ENCODE peak calls at places on chromosomes 4 and X, in five cellular contexts. One of them, this sample, is unnamed.

GRCh38 chr4:141686929-141687328 is 50.5 kb downstream of the IL15 start:
- DNase-seq in tibial nerve: peak; percentile 43
- DNase-seq in Peyer's patch: no peak
- DNase-seq in cardiac muscle cell: no peak
- DNase-seq in CD8-positive, alpha-beta memory T cell: no peak
- DNase-seq in this sample: no peak

GRCh38 chr4:11428701-11429571 is at the start of gene HS3ST1:
- DNase-seq in tibial nerve: peak; percentile 71
- DNase-seq in Peyer's patch: peak; percentile 66
- DNase-seq in cardiac muscle cell: peak; percentile 78
- DNase-seq in CD8-positive, alpha-beta memory T cell: no peak
- DNase-seq in this sample: peak; percentile 78

GRCh38 chr4:95294291-95294690 is 254.5 kb downstream of the UNC5C start:
- DNase-seq in tibial nerve: no peak
- DNase-seq in Peyer's patch: no peak
- DNase-seq in cardiac muscle cell: no peak
- DNase-seq in CD8-positive, alpha-beta memory T cell: no peak
- DNase-seq in this sample: no peak

GRCh38 chr4:84309191-84309590 is 189.9 kb downstream of the NKX6-1 start:
- DNase-seq in tibial nerve: no peak
- DNase-seq in Peyer's patch: no peak
- DNase-seq in cardiac muscle cell: no peak
- DNase-seq in CD8-positive, alpha-beta memory T cell: no peak
- DNase-seq in this sample: no peak

GRCh38 chrX:40078489-40079288 is 19.1 kb downstream of the BCOR start:
- DNase-seq in tibial nerve: no peak
- DNase-seq in Peyer's patch: no peak
- DNase-seq in cardiac muscle cell: no peak
- DNase-seq in CD8-positive, alpha-beta memory T cell: no peak
- DNase-seq in this sample: peak; percentile 31

GRCh38 chr4:110503588-110504435 is 27.9 kb downstream of the ENPEP start:
- DNase-seq in tibial nerve: no peak
- DNase-seq in Peyer's patch: no peak
- DNase-seq in cardiac muscle cell: no peak
- DNase-seq in CD8-positive, alpha-beta memory T cell: no peak
- DNase-seq in this sample: no peak

GRCh38 chrX:54178100-54178940 is 4.7 kb downstream of the FAM120C start:
- DNase-seq in tibial nerve: no peak
- DNase-seq in Peyer's patch: no peak
- DNase-seq in cardiac muscle cell: no peak
- DNase-seq in CD8-positive, alpha-beta memory T cell: no peak
- DNase-seq in this sample: no peak

GRCh38 chr4:145487626-145488025 is 6.0 kb downstream of the SMAD1 start:
- DNase-seq in tibial nerve: no peak
- DNase-seq in Peyer's patch: no peak
- DNase-seq in cardiac muscle cell: no peak
- DNase-seq in CD8-positive, alpha-beta memory T cell: no peak
- DNase-seq in this sample: no peak

GRCh38 chrX:14697453-14697852 is 168.1 kb downstream of the GLRA2 start:
- DNase-seq in tibial nerve: peak; percentile 5
- DNase-seq in Peyer's patch: peak; percentile 17
- DNase-seq in cardiac muscle cell: peak; percentile 2
- DNase-seq in CD8-positive, alpha-beta memory T cell: no peak
- DNase-seq in this sample: peak; percentile 24

GRCh38 chr4:19278665-19279064 is 973.0 kb upstream of the SLIT2 start:
- DNase-seq in tibial nerve: no peak
- DNase-seq in Peyer's patch: no peak
- DNase-seq in cardiac muscle cell: no peak
- DNase-seq in CD8-positive, alpha-beta memory T cell: no peak
- DNase-seq in this sample: no peak

GRCh38 chrX:1589356-1590130 is 1.9 kb upstream of the AKAP17A start:
- DNase-seq in tibial nerve: no peak
- DNase-seq in Peyer's patch: no peak
- DNase-seq in cardiac muscle cell: no peak
- DNase-seq in CD8-positive, alpha-beta memory T cell: no peak
- DNase-seq in this sample: peak; percentile 33

GRCh38 chr4:87120411-87121162 is 99.8 kb downstream of the KLHL8 start:
- DNase-seq in tibial nerve: peak; percentile 34
- DNase-seq in Peyer's patch: no peak
- DNase-seq in cardiac muscle cell: peak; percentile 45
- DNase-seq in CD8-positive, alpha-beta memory T cell: no peak
- DNase-seq in this sample: peak; percentile 80

GRCh38 chr4:164081801-164082200 is 587.3 kb downstream of the TMA16 start:
- DNase-seq in tibial nerve: no peak
- DNase-seq in Peyer's patch: no peak
- DNase-seq in cardiac muscle cell: no peak
- DNase-seq in CD8-positive, alpha-beta memory T cell: no peak
- DNase-seq in this sample: no peak

GRCh38 chrX:107714196-107714811 is 61.3 kb downstream of the TSC22D3 start:
- DNase-seq in tibial nerve: no peak
- DNase-seq in Peyer's patch: no peak
- DNase-seq in cardiac muscle cell: no peak
- DNase-seq in CD8-positive, alpha-beta memory T cell: peak; percentile 52
- DNase-seq in this sample: no peak

GRCh38 chrX:107710617-107711391 is 64.8 kb downstream of the TSC22D3 start:
- DNase-seq in tibial nerve: peak; percentile 76
- DNase-seq in Peyer's patch: peak; percentile 59
- DNase-seq in cardiac muscle cell: no peak
- DNase-seq in CD8-positive, alpha-beta memory T cell: peak; percentile 80
- DNase-seq in this sample: no peak

GRCh38 chrX:107711521-107712041 is 64.0 kb downstream of the TSC22D3 start:
- DNase-seq in tibial nerve: no peak
- DNase-seq in Peyer's patch: no peak
- DNase-seq in cardiac muscle cell: no peak
- DNase-seq in CD8-positive, alpha-beta memory T cell: no peak
- DNase-seq in this sample: no peak

GRCh38 chrX:107713205-107714195 is 62.1 kb downstream of the TSC22D3 start:
- DNase-seq in tibial nerve: no peak
- DNase-seq in Peyer's patch: no peak
- DNase-seq in cardiac muscle cell: no peak
- DNase-seq in CD8-positive, alpha-beta memory T cell: peak; percentile 49
- DNase-seq in this sample: peak; percentile 17

GRCh38 chrX:107712231-107713204 is 63.1 kb downstream of the TSC22D3 start:
- DNase-seq in tibial nerve: peak; percentile 76
- DNase-seq in Peyer's patch: peak; percentile 46
- DNase-seq in cardiac muscle cell: no peak
- DNase-seq in CD8-positive, alpha-beta memory T cell: peak; percentile 53
- DNase-seq in this sample: no peak
- H3K27ac ChIP-seq in tibial nerve: peak overlapping the region; percentile 99
- H3K27ac ChIP-seq in Peyer's patch: peak overlapping the region; percentile 98
- H3K27ac ChIP-seq in cardiac muscle cell: no peak overlapping the region
- H3K27ac ChIP-seq in CD8-positive, alpha-beta memory T cell: peak overlapping the region; percentile 99
- H3K27ac ChIP-seq in this sample: no peak overlapping the region

DNA sequence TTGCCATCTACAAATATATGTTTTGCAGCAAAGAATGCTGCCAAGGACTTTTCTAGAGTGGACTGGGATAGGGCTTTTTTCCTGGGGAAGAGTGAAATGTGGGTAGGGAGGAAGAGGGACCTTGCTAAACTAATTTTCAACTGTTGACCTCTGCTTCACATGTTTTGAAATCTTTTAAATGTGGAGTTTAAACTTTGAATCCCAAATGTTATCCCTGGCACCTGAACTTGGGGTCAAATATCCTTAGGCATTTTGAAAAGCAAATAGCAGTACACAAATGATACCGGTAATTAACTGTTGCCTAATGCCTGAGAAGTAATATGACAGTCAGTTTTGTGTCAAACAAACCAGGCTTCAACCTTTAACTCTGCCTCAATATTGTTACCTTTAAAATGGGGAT is 7.3 kb upstream of the AR start:
- DNase-seq in tibial nerve: no peak
- DNase-seq in Peyer's patch: no peak
- DNase-seq in cardiac muscle cell: no peak
- DNase-seq in CD8-positive, alpha-beta memory T cell: no peak
- DNase-seq in this sample: no peak
- H3K27ac ChIP-seq in tibial nerve: no peak overlapping the region
- H3K27ac ChIP-seq in Peyer's patch: no peak overlapping the region
- H3K27ac ChIP-seq in cardiac muscle cell: no peak overlapping the region
- H3K27ac ChIP-seq in CD8-positive, alpha-beta memory T cell: no peak overlapping the region
- H3K27ac ChIP-seq in this sample: peak overlapping the region; percentile 55

GRCh38 chr4:165794834-165795233 is 78.2 kb upstream of the TLL1 start:
- DNase-seq in tibial nerve: no peak
- DNase-seq in Peyer's patch: no peak
- DNase-seq in cardiac muscle cell: no peak
- DNase-seq in CD8-positive, alpha-beta memory T cell: no peak
- DNase-seq in this sample: no peak
- H3K27ac ChIP-seq in tibial nerve: no peak overlapping the region
- H3K27ac ChIP-seq in Peyer's patch: no peak overlapping the region
- H3K27ac ChIP-seq in cardiac muscle cell: no peak overlapping the region
- H3K27ac ChIP-seq in CD8-positive, alpha-beta memory T cell: no peak overlapping the region
- H3K27ac ChIP-seq in this sample: no peak overlapping the region

DNA sequence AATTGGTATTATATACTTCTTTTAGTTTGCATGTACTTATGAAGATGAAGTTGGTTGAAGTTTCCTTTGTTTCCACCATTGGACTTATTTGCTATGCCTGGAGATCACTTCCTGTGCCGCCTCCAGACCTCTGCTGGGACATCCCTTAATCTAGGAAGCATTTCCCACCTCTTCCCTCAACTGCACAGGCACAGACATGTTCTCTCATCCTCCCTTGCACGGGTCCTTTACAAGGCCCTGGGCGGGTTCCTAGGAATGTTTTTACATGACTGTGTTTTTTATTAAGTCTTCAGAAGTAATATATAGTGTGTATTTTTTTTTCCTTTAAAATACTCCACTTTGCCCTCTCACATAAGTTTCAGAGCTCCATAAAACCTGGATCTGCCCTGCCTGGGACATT is 51.0 kb downstream of the TMEM131L start:
- DNase-seq in tibial nerve: no peak
- DNase-seq in Peyer's patch: no peak
- DNase-seq in cardiac muscle cell: no peak
- DNase-seq in CD8-positive, alpha-beta memory T cell: no peak
- DNase-seq in this sample: no peak
- H3K27ac ChIP-seq in tibial nerve: no peak overlapping the region
- H3K27ac ChIP-seq in Peyer's patch: no peak overlapping the region
- H3K27ac ChIP-seq in cardiac muscle cell: no peak overlapping the region
- H3K27ac ChIP-seq in CD8-positive, alpha-beta memory T cell: no peak overlapping the region
- H3K27ac ChIP-seq in this sample: peak overlapping the region; percentile 97

GRCh38 chrX:23901065-23901464 is 6.7 kb downstream of the APOO start:
- DNase-seq in tibial nerve: no peak
- DNase-seq in Peyer's patch: no peak
- DNase-seq in cardiac muscle cell: no peak
- DNase-seq in CD8-positive, alpha-beta memory T cell: no peak
- DNase-seq in this sample: no peak
- H3K27ac ChIP-seq in tibial nerve: peak overlapping the region; percentile 27
- H3K27ac ChIP-seq in Peyer's patch: no peak overlapping the region
- H3K27ac ChIP-seq in cardiac muscle cell: peak overlapping the region; percentile 76
- H3K27ac ChIP-seq in CD8-positive, alpha-beta memory T cell: no peak overlapping the region
- H3K27ac ChIP-seq in this sample: peak overlapping the region; percentile 9

DNA sequence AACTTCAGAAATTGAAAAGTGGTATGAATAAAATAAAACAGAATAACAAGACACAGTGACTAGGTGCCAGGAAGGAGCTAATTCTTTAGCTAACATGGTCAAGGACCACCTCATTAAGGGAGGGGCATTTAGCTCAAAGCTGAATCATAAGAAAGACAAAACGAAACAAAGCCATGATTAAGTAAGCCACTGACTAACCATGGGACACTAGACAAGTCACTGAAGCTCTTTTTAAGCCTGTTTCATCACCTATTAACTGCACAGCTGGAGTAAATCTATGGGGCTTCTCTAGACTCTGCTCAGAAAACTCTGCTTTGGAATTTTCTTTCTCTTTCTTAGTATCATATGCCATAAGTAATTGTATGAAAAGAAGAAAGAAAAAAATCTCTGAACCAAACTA is 49.8 kb upstream of the C1QTNF7 start:
- DNase-seq in tibial nerve: no peak
- DNase-seq in Peyer's patch: no peak
- DNase-seq in cardiac muscle cell: no peak
- DNase-seq in CD8-positive, alpha-beta memory T cell: no peak
- DNase-seq in this sample: no peak
- H3K27ac ChIP-seq in tibial nerve: no peak overlapping the region
- H3K27ac ChIP-seq in Peyer's patch: no peak overlapping the region
- H3K27ac ChIP-seq in cardiac muscle cell: no peak overlapping the region
- H3K27ac ChIP-seq in CD8-positive, alpha-beta memory T cell: no peak overlapping the region
- H3K27ac ChIP-seq in this sample: no peak overlapping the region